ENCODE peak calls at places on chromosomes 12 and 14, in four cellular contexts. One of them, this sample, is unnamed.
A peak's percentile ranks its signal among the peaks of the same experiment; 100 is the strongest.

GRCh38 chr14:89681086-89682018 is 264.3 kb upstream of the FOXN3 start:
- DNase-seq in skeletal muscle cell: no peak
- DNase-seq in RWPE1: no peak
- DNase-seq in activated CD4-positive, CD25-positive, alpha-beta regulatory T cell treated with anti-CD3 and anti-CD28 coated beads, Interleukin-2, amount 50 U/mL, for 72 hours: peak; percentile 41
- DNase-seq in this sample: no peak

GRCh38 chr14:39302124-39302810 is 68.6 kb downstream of the MIA2 start:
- DNase-seq in skeletal muscle cell: no peak
- DNase-seq in RWPE1: no peak
- DNase-seq in activated CD4-positive, CD25-positive, alpha-beta regulatory T cell treated with anti-CD3 and anti-CD28 coated beads, Interleukin-2, amount 50 U/mL, for 72 hours: no peak
- DNase-seq in this sample: no peak

GRCh38 chr12:7129647-7130536 is at the start of gene CLSTN3:
- DNase-seq in skeletal muscle cell: no peak
- DNase-seq in RWPE1: peak; percentile 100
- DNase-seq in activated CD4-positive, CD25-positive, alpha-beta regulatory T cell treated with anti-CD3 and anti-CD28 coated beads, Interleukin-2, amount 50 U/mL, for 72 hours: peak; percentile 74
- DNase-seq in this sample: peak; percentile 64

GRCh38 chr14:70771781-70772212 is 37.5 kb downstream of the MAP3K9 start:
- DNase-seq in skeletal muscle cell: no peak
- DNase-seq in RWPE1: no peak
- DNase-seq in activated CD4-positive, CD25-positive, alpha-beta regulatory T cell treated with anti-CD3 and anti-CD28 coated beads, Interleukin-2, amount 50 U/mL, for 72 hours: no peak
- DNase-seq in this sample: no peak

GRCh38 chr14:44785096-44785495 is 176.7 kb downstream of the KLHL28 start:
- DNase-seq in skeletal muscle cell: no peak
- DNase-seq in RWPE1: no peak
- DNase-seq in activated CD4-positive, CD25-positive, alpha-beta regulatory T cell treated with anti-CD3 and anti-CD28 coated beads, Interleukin-2, amount 50 U/mL, for 72 hours: no peak
- DNase-seq in this sample: no peak

GRCh38 chr12:89156862-89157262 is 195.4 kb downstream of the DUSP6 start:
- DNase-seq in skeletal muscle cell: no peak
- DNase-seq in RWPE1: no peak
- DNase-seq in activated CD4-positive, CD25-positive, alpha-beta regulatory T cell treated with anti-CD3 and anti-CD28 coated beads, Interleukin-2, amount 50 U/mL, for 72 hours: no peak
- DNase-seq in this sample: peak; percentile 56

GRCh38 chr12:45329238-45329637 is 113.3 kb downstream of the ANO6 start:
- DNase-seq in skeletal muscle cell: no peak
- DNase-seq in RWPE1: no peak
- DNase-seq in activated CD4-positive, CD25-positive, alpha-beta regulatory T cell treated with anti-CD3 and anti-CD28 coated beads, Interleukin-2, amount 50 U/mL, for 72 hours: no peak
- DNase-seq in this sample: no peak

GRCh38 chr12:56836800-56837663 is 73.9 kb downstream of the HSD17B6 start:
- DNase-seq in skeletal muscle cell: peak; percentile 40
- DNase-seq in RWPE1: peak; percentile 55
- DNase-seq in activated CD4-positive, CD25-positive, alpha-beta regulatory T cell treated with anti-CD3 and anti-CD28 coated beads, Interleukin-2, amount 50 U/mL, for 72 hours: peak; percentile 31
- DNase-seq in this sample: peak; percentile 48

GRCh38 chr14:24965934-24966593 is 83.9 kb downstream of the STXBP6 start:
- DNase-seq in skeletal muscle cell: peak; percentile 63
- DNase-seq in RWPE1: no peak
- DNase-seq in activated CD4-positive, CD25-positive, alpha-beta regulatory T cell treated with anti-CD3 and anti-CD28 coated beads, Interleukin-2, amount 50 U/mL, for 72 hours: no peak
- DNase-seq in this sample: no peak

GRCh38 chr12:18861287-18861858 is 123.5 kb downstream of the CAPZA3 start:
- DNase-seq in skeletal muscle cell: no peak
- DNase-seq in RWPE1: peak; percentile 12
- DNase-seq in activated CD4-positive, CD25-positive, alpha-beta regulatory T cell treated with anti-CD3 and anti-CD28 coated beads, Interleukin-2, amount 50 U/mL, for 72 hours: no peak
- DNase-seq in this sample: no peak

GRCh38 chr12:116630762-116631161 is 71.6 kb downstream of the MAP1LC3B2 start:
- DNase-seq in skeletal muscle cell: no peak
- DNase-seq in RWPE1: no peak
- DNase-seq in activated CD4-positive, CD25-positive, alpha-beta regulatory T cell treated with anti-CD3 and anti-CD28 coated beads, Interleukin-2, amount 50 U/mL, for 72 hours: no peak
- DNase-seq in this sample: no peak

GRCh38 chr14:56892959-56893358 is 82.7 kb upstream of the OTX2 start:
- DNase-seq in skeletal muscle cell: no peak
- DNase-seq in RWPE1: no peak
- DNase-seq in activated CD4-positive, CD25-positive, alpha-beta regulatory T cell treated with anti-CD3 and anti-CD28 coated beads, Interleukin-2, amount 50 U/mL, for 72 hours: no peak
- DNase-seq in this sample: no peak

GRCh38 chr12:94731733-94732360 is 81.5 kb upstream of the TMCC3 start:
- DNase-seq in skeletal muscle cell: no peak
- DNase-seq in RWPE1: peak; percentile 26
- DNase-seq in activated CD4-positive, CD25-positive, alpha-beta regulatory T cell treated with anti-CD3 and anti-CD28 coated beads, Interleukin-2, amount 50 U/mL, for 72 hours: no peak
- DNase-seq in this sample: no peak

GRCh38 chr14:68208218-68208617 is 388.6 kb downstream of the RAD51B start:
- DNase-seq in skeletal muscle cell: no peak
- DNase-seq in RWPE1: no peak
- DNase-seq in activated CD4-positive, CD25-positive, alpha-beta regulatory T cell treated with anti-CD3 and anti-CD28 coated beads, Interleukin-2, amount 50 U/mL, for 72 hours: no peak
- DNase-seq in this sample: no peak

GRCh38 chr12:1939745-1940607 is 21.5 kb upstream of the CACNA2D4 start:
- DNase-seq in skeletal muscle cell: no peak
- DNase-seq in RWPE1: peak; percentile 64
- DNase-seq in activated CD4-positive, CD25-positive, alpha-beta regulatory T cell treated with anti-CD3 and anti-CD28 coated beads, Interleukin-2, amount 50 U/mL, for 72 hours: peak; percentile 90
- DNase-seq in this sample: peak; percentile 79

GRCh38 chr12:117139025-117139717 is 40.0 kb upstream of the TESC start:
- DNase-seq in skeletal muscle cell: no peak
- DNase-seq in RWPE1: no peak
- DNase-seq in activated CD4-positive, CD25-positive, alpha-beta regulatory T cell treated with anti-CD3 and anti-CD28 coated beads, Interleukin-2, amount 50 U/mL, for 72 hours: no peak
- DNase-seq in this sample: no peak

This sample was measured in CD14-positive monocyte.